ENCODE peak calls at places on chromosomes 12 and 14, in seven cellular contexts. One of them, this sample, is unnamed. For H3K4me1, the result is how much of the 10 kb centered on the place peaks cover.

GRCh38 chr14:73263606-73264005 is 26.3 kb downstream of the PAPLN start:
- DNase-seq in neuronal stem cell: no peak
- DNase-seq in H9: no peak
- DNase-seq in mesenchymal stem cell: no peak
- DNase-seq in mesendoderm: no peak
- DNase-seq in trophoblast cell: no peak
- DNase-seq in H1: no peak
- DNase-seq in this sample: no peak

GRCh38 chr12:126789963-126790362 is 1477.0 kb upstream of the TMEM132C start:
- DNase-seq in neuronal stem cell: no peak
- DNase-seq in H9: no peak
- DNase-seq in mesenchymal stem cell: no peak
- DNase-seq in mesendoderm: no peak
- DNase-seq in trophoblast cell: no peak
- DNase-seq in H1: no peak
- DNase-seq in this sample: no peak

GRCh38 chr12:52615208-52615868 is 3.0 kb downstream of the KRT73 start:
- DNase-seq in neuronal stem cell: no peak
- DNase-seq in H9: peak
- DNase-seq in mesenchymal stem cell: no peak
- DNase-seq in mesendoderm: no peak
- DNase-seq in trophoblast cell: no peak
- DNase-seq in H1: no peak
- DNase-seq in this sample: peak

GRCh38 chr12:116604883-116605641 is 45.9 kb downstream of the MAP1LC3B2 start:
- DNase-seq in neuronal stem cell: no peak
- DNase-seq in H9: no peak
- DNase-seq in mesenchymal stem cell: no peak
- DNase-seq in mesendoderm: no peak
- DNase-seq in trophoblast cell: no peak
- DNase-seq in H1: no peak
- DNase-seq in this sample: no peak

GRCh38 chr12:5705791-5706190 is 239.3 kb downstream of the ANO2 start:
- DNase-seq in neuronal stem cell: no peak
- DNase-seq in H9: peak
- DNase-seq in mesenchymal stem cell: no peak
- DNase-seq in mesendoderm: no peak
- DNase-seq in trophoblast cell: no peak
- DNase-seq in H1: no peak
- DNase-seq in this sample: no peak

GRCh38 chr14:38336298-38336697 is 80.4 kb upstream of the CLEC14A start:
- DNase-seq in neuronal stem cell: no peak
- DNase-seq in H9: no peak
- DNase-seq in mesenchymal stem cell: no peak
- DNase-seq in mesendoderm: no peak
- DNase-seq in trophoblast cell: no peak
- DNase-seq in H1: no peak
- DNase-seq in this sample: no peak

GRCh38 chr14:63663428-63664142 is 21.9 kb upstream of the WDR89 start:
- DNase-seq in neuronal stem cell: no peak
- DNase-seq in H9: no peak
- DNase-seq in mesenchymal stem cell: no peak
- DNase-seq in mesendoderm: peak
- DNase-seq in trophoblast cell: peak
- DNase-seq in H1: no peak
- DNase-seq in this sample: no peak

GRCh38 chr14:21044106-21044618 is 2.0 kb downstream of the RNASE7 start:
- DNase-seq in neuronal stem cell: no peak
- DNase-seq in H9: no peak
- DNase-seq in mesenchymal stem cell: no peak
- DNase-seq in mesendoderm: peak
- DNase-seq in trophoblast cell: peak
- DNase-seq in H1: no peak
- DNase-seq in this sample: no peak

GRCh38 chr12:21666722-21667121 is 9.1 kb upstream of the LDHB start:
- DNase-seq in neuronal stem cell: no peak
- DNase-seq in H9: no peak
- DNase-seq in mesenchymal stem cell: peak
- DNase-seq in mesendoderm: no peak
- DNase-seq in trophoblast cell: no peak
- DNase-seq in H1: no peak
- DNase-seq in this sample: no peak

GRCh38 chr12:47883663-47884195 is 21.1 kb downstream of the VDR start:
- DNase-seq in neuronal stem cell: no peak
- DNase-seq in H9: no peak
- DNase-seq in mesenchymal stem cell: no peak
- DNase-seq in mesendoderm: no peak
- DNase-seq in trophoblast cell: no peak
- DNase-seq in H1: no peak
- DNase-seq in this sample: no peak

GRCh38 chr12:19003987-19004619 is 125.4 kb upstream of the PLEKHA5 start:
- DNase-seq in neuronal stem cell: peak
- DNase-seq in H9: peak
- DNase-seq in mesenchymal stem cell: no peak
- DNase-seq in mesendoderm: peak
- DNase-seq in trophoblast cell: no peak
- DNase-seq in H1: peak
- DNase-seq in this sample: no peak

GRCh38 chr14:71497645-71498086 is 434.6 kb upstream of the RGS6 start:
- DNase-seq in neuronal stem cell: no peak
- DNase-seq in H9: no peak
- DNase-seq in mesenchymal stem cell: no peak
- DNase-seq in mesendoderm: no peak
- DNase-seq in trophoblast cell: no peak
- DNase-seq in H1: no peak
- DNase-seq in this sample: peak

GRCh38 chr14:100755649-100756048 is 29.0 kb downstream of the DLK1 start:
- DNase-seq in neuronal stem cell: no peak
- DNase-seq in H9: no peak
- DNase-seq in mesenchymal stem cell: peak
- DNase-seq in mesendoderm: no peak
- DNase-seq in trophoblast cell: no peak
- DNase-seq in H1: no peak
- DNase-seq in this sample: peak

GRCh38 chr14:105375635-105376057 is 22.7 kb upstream of the TEX22 start:
- DNase-seq in neuronal stem cell: no peak
- DNase-seq in H9: no peak
- DNase-seq in mesenchymal stem cell: no peak
- DNase-seq in mesendoderm: no peak
- DNase-seq in trophoblast cell: no peak
- DNase-seq in H1: no peak
- DNase-seq in this sample: peak

GRCh38 chr12:57621497-57622292 is 10.5 kb downstream of the ARHGEF25 start:
- DNase-seq in neuronal stem cell: no peak
- DNase-seq in H9: peak
- DNase-seq in mesenchymal stem cell: peak
- DNase-seq in mesendoderm: peak
- DNase-seq in trophoblast cell: peak
- DNase-seq in H1: no peak
- DNase-seq in this sample: peak

GRCh38 chr14:106235356-106236159 is 709.2 kb downstream of the TMEM121 start:
- DNase-seq in neuronal stem cell: no peak
- DNase-seq in H9: no peak
- DNase-seq in mesenchymal stem cell: no peak
- DNase-seq in mesendoderm: no peak
- DNase-seq in trophoblast cell: no peak
- DNase-seq in H1: no peak
- DNase-seq in this sample: no peak

GRCh38 chr12:53073881-53074280 is 5.3 kb downstream of the SPRYD3 start:
- DNase-seq in neuronal stem cell: no peak
- DNase-seq in H9: no peak
- DNase-seq in mesenchymal stem cell: no peak
- DNase-seq in mesendoderm: no peak
- DNase-seq in trophoblast cell: no peak
- DNase-seq in H1: no peak
- DNase-seq in this sample: no peak

GRCh38 chr14:92690171-92691011 is 58.0 kb downstream of the LGMN start:
- DNase-seq in neuronal stem cell: no peak
- DNase-seq in H9: peak
- DNase-seq in mesenchymal stem cell: peak
- DNase-seq in mesendoderm: peak
- DNase-seq in trophoblast cell: peak
- DNase-seq in H1: no peak
- DNase-seq in this sample: peak

GRCh38 chr12:65615091-65615490 is 209.2 kb upstream of the HMGA2 start:
- DNase-seq in neuronal stem cell: no peak
- DNase-seq in H9: no peak
- DNase-seq in mesenchymal stem cell: peak
- DNase-seq in mesendoderm: no peak
- DNase-seq in trophoblast cell: no peak
- DNase-seq in H1: no peak
- DNase-seq in this sample: peak

GRCh38 chr14:60133487-60133886 is 31.7 kb downstream of the DHRS7 start:
- DNase-seq in neuronal stem cell: no peak
- DNase-seq in H9: no peak
- DNase-seq in mesenchymal stem cell: no peak
- DNase-seq in mesendoderm: no peak
- DNase-seq in trophoblast cell: no peak
- DNase-seq in H1: no peak
- DNase-seq in this sample: peak

GRCh38 chr12:27610380-27610779 is 85.9 kb upstream of the REP15 start:
- DNase-seq in neuronal stem cell: no peak
- DNase-seq in H9: no peak
- DNase-seq in mesenchymal stem cell: peak
- DNase-seq in mesendoderm: no peak
- DNase-seq in trophoblast cell: no peak
- DNase-seq in H1: no peak
- DNase-seq in this sample: peak

GRCh38 chr14:91595736-91596135 is 85.6 kb upstream of the PPP4R3A start:
- DNase-seq in neuronal stem cell: no peak
- DNase-seq in H9: no peak
- DNase-seq in mesenchymal stem cell: no peak
- DNase-seq in mesendoderm: peak
- DNase-seq in trophoblast cell: no peak
- DNase-seq in H1: no peak
- DNase-seq in this sample: no peak

GRCh38 chr12:2893007-2893406 is 2.3 kb downstream of the TULP3 start:
- DNase-seq in neuronal stem cell: no peak
- DNase-seq in H9: no peak
- DNase-seq in mesenchymal stem cell: peak
- DNase-seq in mesendoderm: peak
- DNase-seq in trophoblast cell: peak
- DNase-seq in H1: no peak
- DNase-seq in this sample: peak

GRCh38 chr12:29516431-29516875 is 19.0 kb upstream of the OVCH1 start:
- DNase-seq in neuronal stem cell: no peak
- DNase-seq in H9: no peak
- DNase-seq in mesenchymal stem cell: peak
- DNase-seq in mesendoderm: no peak
- DNase-seq in trophoblast cell: no peak
- DNase-seq in H1: no peak
- DNase-seq in this sample: peak

DNA sequence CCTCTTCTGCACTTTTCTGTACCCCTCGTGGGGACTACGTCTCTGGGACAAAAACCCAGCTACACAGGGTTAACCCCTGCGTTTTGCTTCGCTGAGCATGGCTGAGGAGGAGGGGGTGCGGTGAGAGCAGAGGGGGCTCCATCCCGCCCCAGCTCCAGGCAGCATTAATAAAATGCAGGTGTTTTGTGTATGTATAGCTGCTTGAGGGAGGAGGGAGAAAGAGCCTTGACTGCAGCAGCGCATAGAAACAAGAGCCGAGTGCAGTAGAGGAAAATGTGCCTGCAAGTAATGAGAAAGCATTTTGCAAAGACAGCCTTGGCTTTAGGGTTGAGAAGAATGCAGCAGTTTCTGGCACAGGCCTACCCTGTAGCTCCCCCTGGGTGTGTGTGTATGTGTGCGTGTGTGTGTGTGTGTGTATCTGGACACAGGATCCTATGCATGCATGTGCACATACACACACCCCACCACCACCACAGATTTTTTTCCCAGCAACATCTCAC is 103.9 kb downstream of the ZFP36L1 start:
- DNase-seq in neuronal stem cell: peak
- DNase-seq in H9: no peak
- DNase-seq in mesenchymal stem cell: peak
- DNase-seq in mesendoderm: no peak
- DNase-seq in trophoblast cell: peak
- DNase-seq in H1: no peak
- DNase-seq in this sample: peak
- H3K9ac ChIP-seq in neuronal stem cell: no peak
- H3K9ac ChIP-seq in H9: no peak
- H3K9ac ChIP-seq in mesenchymal stem cell: peak
- H3K9ac ChIP-seq in mesendoderm: no peak
- H3K9ac ChIP-seq in trophoblast cell: no peak
- H3K9ac ChIP-seq in H1: no peak
- H3K9ac ChIP-seq in this sample: no peak

GRCh38 chr12:32454866-32455265 is 55.5 kb downstream of the FGD4 start:
- DNase-seq in neuronal stem cell: peak
- DNase-seq in H9: peak
- DNase-seq in mesenchymal stem cell: peak
- DNase-seq in mesendoderm: peak
- DNase-seq in trophoblast cell: no peak
- DNase-seq in H1: peak
- DNase-seq in this sample: no peak
- H3K4me1 ChIP-seq in neuronal stem cell: under half
- H3K4me1 ChIP-seq in H9: under half
- H3K4me1 ChIP-seq in mesenchymal stem cell: under half
- H3K4me1 ChIP-seq in mesendoderm: under half
- H3K4me1 ChIP-seq in trophoblast cell: under half
- H3K4me1 ChIP-seq in H1: under half
- H3K4me1 ChIP-seq in this sample: under half

GRCh38 chr12:1220127-1221092 is 229.4 kb downstream of the ERC1 start:
- DNase-seq in neuronal stem cell: no peak
- DNase-seq in H9: no peak
- DNase-seq in mesenchymal stem cell: no peak
- DNase-seq in mesendoderm: no peak
- DNase-seq in trophoblast cell: peak
- DNase-seq in H1: no peak
- DNase-seq in this sample: no peak
- H3K23ac ChIP-seq in neuronal stem cell: no peak
- H3K23ac ChIP-seq in H9: no peak
- H3K23ac ChIP-seq in mesenchymal stem cell: no peak
- H3K23ac ChIP-seq in mesendoderm: no peak
- H3K23ac ChIP-seq in trophoblast cell: no peak
- H3K23ac ChIP-seq in H1: no peak
- H3K23ac ChIP-seq in this sample: no peak

GRCh38 chr12:12538535-12538934 is 24.1 kb downstream of the DUSP16 start:
- DNase-seq in neuronal stem cell: no peak
- DNase-seq in H9: no peak
- DNase-seq in mesenchymal stem cell: no peak
- DNase-seq in mesendoderm: no peak
- DNase-seq in trophoblast cell: no peak
- DNase-seq in H1: no peak
- DNase-seq in this sample: no peak

GRCh38 chr12:12539411-12539810 is 23.3 kb downstream of the DUSP16 start:
- DNase-seq in neuronal stem cell: no peak
- DNase-seq in H9: no peak
- DNase-seq in mesenchymal stem cell: no peak
- DNase-seq in mesendoderm: no peak
- DNase-seq in trophoblast cell: no peak
- DNase-seq in H1: no peak
- DNase-seq in this sample: peak

GRCh38 chr12:12541782-12542181 is 20.9 kb downstream of the DUSP16 start:
- DNase-seq in neuronal stem cell: no peak
- DNase-seq in H9: no peak
- DNase-seq in mesenchymal stem cell: no peak
- DNase-seq in mesendoderm: no peak
- DNase-seq in trophoblast cell: no peak
- DNase-seq in H1: no peak
- DNase-seq in this sample: no peak

GRCh38 chr12:12542286-12542685 is 20.4 kb downstream of the DUSP16 start:
- DNase-seq in neuronal stem cell: no peak
- DNase-seq in H9: no peak
- DNase-seq in mesenchymal stem cell: no peak
- DNase-seq in mesendoderm: no peak
- DNase-seq in trophoblast cell: no peak
- DNase-seq in H1: no peak
- DNase-seq in this sample: no peak

GRCh38 chr12:12540261-12541013 is 22.2 kb downstream of the DUSP16 start:
- DNase-seq in neuronal stem cell: no peak
- DNase-seq in H9: no peak
- DNase-seq in mesenchymal stem cell: no peak
- DNase-seq in mesendoderm: no peak
- DNase-seq in trophoblast cell: no peak
- DNase-seq in H1: no peak
- DNase-seq in this sample: no peak
- H3K9ac ChIP-seq in neuronal stem cell: no peak
- H3K9ac ChIP-seq in H9: no peak
- H3K9ac ChIP-seq in mesenchymal stem cell: no peak
- H3K9ac ChIP-seq in mesendoderm: no peak
- H3K9ac ChIP-seq in trophoblast cell: no peak
- H3K9ac ChIP-seq in H1: no peak
- H3K9ac ChIP-seq in this sample: no peak